ENCODE peak calls at places on chromosome 7, in eight cellular contexts. One of them, this sample, is unnamed.
A peak's percentile ranks its signal among the peaks of the same experiment; 100 is the strongest.

GRCh38 chr7:46076527-46076926 is 155.5 kb upstream of the IGFBP3 start:
- DNase-seq in epithelial cell of esophagus: no peak
- DNase-seq in body of pancreas: no peak
- DNase-seq in RWPE1: no peak
- DNase-seq in dorsolateral prefrontal cortex: no peak
- DNase-seq in esophagus muscularis mucosa: no peak
- DNase-seq in heart left ventricle: no peak
- DNase-seq in neural crest cell: no peak
- DNase-seq in this sample: no peak

GRCh38 chr7:47361746-47362215 is 220.1 kb downstream of the TNS3 start:
- DNase-seq in dorsolateral prefrontal cortex: no peak
- DNase-seq in epithelial cell of esophagus: peak; percentile 97
- DNase-seq in RWPE1: peak; percentile 92
- DNase-seq in heart left ventricle: peak; percentile 73
- DNase-seq in body of pancreas: no peak
- DNase-seq in neural crest cell: no peak
- DNase-seq in esophagus muscularis mucosa: no peak
- DNase-seq in this sample: peak; percentile 17

GRCh38 chr7:156025675-156026074 is 213.4 kb upstream of the SHH start:
- DNase-seq in epithelial cell of esophagus: no peak
- DNase-seq in heart left ventricle: no peak
- DNase-seq in RWPE1: no peak
- DNase-seq in dorsolateral prefrontal cortex: no peak
- DNase-seq in body of pancreas: no peak
- DNase-seq in esophagus muscularis mucosa: peak; percentile 60
- DNase-seq in neural crest cell: no peak
- DNase-seq in this sample: peak; percentile 21

GRCh38 chr7:120163449-120163848 is 109.5 kb upstream of the KCND2 start:
- DNase-seq in body of pancreas: no peak
- DNase-seq in neural crest cell: no peak
- DNase-seq in esophagus muscularis mucosa: no peak
- DNase-seq in RWPE1: no peak
- DNase-seq in dorsolateral prefrontal cortex: no peak
- DNase-seq in heart left ventricle: no peak
- DNase-seq in epithelial cell of esophagus: no peak
- DNase-seq in this sample: no peak

GRCh38 chr7:157411580-157411979 is 74.8 kb downstream of the DNAJB6 start:
- DNase-seq in epithelial cell of esophagus: peak; percentile 9
- DNase-seq in RWPE1: peak; percentile 31
- DNase-seq in heart left ventricle: no peak
- DNase-seq in esophagus muscularis mucosa: no peak
- DNase-seq in neural crest cell: no peak
- DNase-seq in body of pancreas: no peak
- DNase-seq in dorsolateral prefrontal cortex: no peak
- DNase-seq in this sample: no peak

GRCh38 chr7:76343294-76343930 is 15.4 kb downstream of the YWHAG start:
- DNase-seq in neural crest cell: no peak
- DNase-seq in esophagus muscularis mucosa: no peak
- DNase-seq in body of pancreas: no peak
- DNase-seq in RWPE1: no peak
- DNase-seq in epithelial cell of esophagus: peak; percentile 74
- DNase-seq in heart left ventricle: no peak
- DNase-seq in dorsolateral prefrontal cortex: no peak
- DNase-seq in this sample: no peak

GRCh38 chr7:135745702-135746312 is 2.8 kb downstream of the FAM180A start:
- DNase-seq in dorsolateral prefrontal cortex: no peak
- DNase-seq in heart left ventricle: peak; percentile 75
- DNase-seq in body of pancreas: peak; percentile 41
- DNase-seq in epithelial cell of esophagus: peak; percentile 96
- DNase-seq in RWPE1: peak; percentile 83
- DNase-seq in neural crest cell: no peak
- DNase-seq in esophagus muscularis mucosa: no peak
- DNase-seq in this sample: no peak

GRCh38 chr7:77831953-77832352 is 33.4 kb downstream of the PHTF2 start:
- DNase-seq in dorsolateral prefrontal cortex: no peak
- DNase-seq in body of pancreas: no peak
- DNase-seq in epithelial cell of esophagus: no peak
- DNase-seq in heart left ventricle: no peak
- DNase-seq in esophagus muscularis mucosa: no peak
- DNase-seq in neural crest cell: no peak
- DNase-seq in RWPE1: no peak
- DNase-seq in this sample: no peak

GRCh38 chr7:75762350-75762917 is 9.6 kb downstream of the CCL26 start:
- DNase-seq in esophagus muscularis mucosa: no peak
- DNase-seq in body of pancreas: no peak
- DNase-seq in epithelial cell of esophagus: peak; percentile 63
- DNase-seq in RWPE1: peak; percentile 86
- DNase-seq in neural crest cell: no peak
- DNase-seq in heart left ventricle: no peak
- DNase-seq in dorsolateral prefrontal cortex: no peak
- DNase-seq in this sample: no peak

GRCh38 chr7:1325646-1326510 is 93.2 kb downstream of the UNCX start:
- DNase-seq in dorsolateral prefrontal cortex: no peak
- DNase-seq in body of pancreas: no peak
- DNase-seq in heart left ventricle: no peak
- DNase-seq in epithelial cell of esophagus: no peak
- DNase-seq in esophagus muscularis mucosa: no peak
- DNase-seq in neural crest cell: no peak
- DNase-seq in RWPE1: no peak
- DNase-seq in this sample: no peak

DNA sequence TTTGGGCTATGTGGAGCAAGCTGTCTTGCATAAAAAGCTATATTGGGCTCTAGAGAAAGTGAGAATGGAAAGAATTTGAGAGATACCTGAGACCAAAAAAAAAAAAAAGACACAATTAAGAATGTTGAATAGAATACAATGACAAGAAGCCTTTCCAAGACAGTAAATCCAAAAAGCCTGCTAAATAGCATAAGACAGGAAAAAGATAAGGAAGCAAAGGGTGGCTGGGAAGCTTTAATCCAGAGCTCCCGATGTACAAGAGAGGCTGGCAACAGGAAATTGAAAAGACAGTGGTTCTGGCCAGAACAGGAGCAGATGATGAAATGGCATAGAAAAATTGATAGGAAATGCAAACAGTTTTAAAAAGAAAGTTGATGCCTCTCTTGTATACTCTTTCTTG is 174.9 kb downstream of the CACNA2D1 start:
- DNase-seq in esophagus muscularis mucosa: no peak
- DNase-seq in epithelial cell of esophagus: no peak
- DNase-seq in body of pancreas: no peak
- DNase-seq in neural crest cell: no peak
- DNase-seq in dorsolateral prefrontal cortex: no peak
- DNase-seq in heart left ventricle: no peak
- DNase-seq in RWPE1: no peak
- DNase-seq in this sample: no peak
- TF ChIP-seq CTCF in esophagus muscularis mucosa: no peak
- TF ChIP-seq CTCF in epithelial cell of esophagus: no peak
- TF ChIP-seq CTCF in body of pancreas: no peak
- TF ChIP-seq CTCF in neural crest cell: no peak
- TF ChIP-seq CTCF in dorsolateral prefrontal cortex: no peak
- TF ChIP-seq CTCF in heart left ventricle: no peak
- TF ChIP-seq CTCF in RWPE1: no peak
- TF ChIP-seq CTCF in this sample: no peak

GRCh38 chr7:17651926-17652385 is 288.3 kb downstream of the SNX13 start:
- DNase-seq in heart left ventricle: no peak
- DNase-seq in epithelial cell of esophagus: peak; percentile 55
- DNase-seq in RWPE1: no peak
- DNase-seq in neural crest cell: no peak
- DNase-seq in body of pancreas: no peak
- DNase-seq in dorsolateral prefrontal cortex: no peak
- DNase-seq in esophagus muscularis mucosa: no peak
- DNase-seq in this sample: no peak
- TF ChIP-seq CTCF in heart left ventricle: peak; percentile 37
- TF ChIP-seq CTCF in epithelial cell of esophagus: peak; percentile 24
- TF ChIP-seq CTCF in RWPE1: peak; percentile 68
- TF ChIP-seq CTCF in neural crest cell: no peak
- TF ChIP-seq CTCF in body of pancreas: no peak
- TF ChIP-seq CTCF in dorsolateral prefrontal cortex: no peak
- TF ChIP-seq CTCF in esophagus muscularis mucosa: peak; percentile 40
- TF ChIP-seq CTCF in this sample: no peak

GRCh38 chr7:92178928-92179373 is at the start of gene LRRD1:
- DNase-seq in body of pancreas: peak; percentile 97
- DNase-seq in esophagus muscularis mucosa: peak; percentile 94
- DNase-seq in heart left ventricle: peak; percentile 88
- DNase-seq in dorsolateral prefrontal cortex: peak; percentile 86
- DNase-seq in epithelial cell of esophagus: peak; percentile 90
- DNase-seq in RWPE1: peak; percentile 81
- DNase-seq in neural crest cell: peak; percentile 85
- DNase-seq in this sample: peak; percentile 94
- TF ChIP-seq CTCF in body of pancreas: peak; percentile 99
- TF ChIP-seq CTCF in esophagus muscularis mucosa: no peak
- TF ChIP-seq CTCF in heart left ventricle: peak; percentile 96
- TF ChIP-seq CTCF in dorsolateral prefrontal cortex: peak; percentile 98
- TF ChIP-seq CTCF in epithelial cell of esophagus: peak; percentile 75
- TF ChIP-seq CTCF in RWPE1: peak; percentile 99
- TF ChIP-seq CTCF in neural crest cell: peak; percentile 96
- TF ChIP-seq CTCF in this sample: peak; percentile 99

DNA sequence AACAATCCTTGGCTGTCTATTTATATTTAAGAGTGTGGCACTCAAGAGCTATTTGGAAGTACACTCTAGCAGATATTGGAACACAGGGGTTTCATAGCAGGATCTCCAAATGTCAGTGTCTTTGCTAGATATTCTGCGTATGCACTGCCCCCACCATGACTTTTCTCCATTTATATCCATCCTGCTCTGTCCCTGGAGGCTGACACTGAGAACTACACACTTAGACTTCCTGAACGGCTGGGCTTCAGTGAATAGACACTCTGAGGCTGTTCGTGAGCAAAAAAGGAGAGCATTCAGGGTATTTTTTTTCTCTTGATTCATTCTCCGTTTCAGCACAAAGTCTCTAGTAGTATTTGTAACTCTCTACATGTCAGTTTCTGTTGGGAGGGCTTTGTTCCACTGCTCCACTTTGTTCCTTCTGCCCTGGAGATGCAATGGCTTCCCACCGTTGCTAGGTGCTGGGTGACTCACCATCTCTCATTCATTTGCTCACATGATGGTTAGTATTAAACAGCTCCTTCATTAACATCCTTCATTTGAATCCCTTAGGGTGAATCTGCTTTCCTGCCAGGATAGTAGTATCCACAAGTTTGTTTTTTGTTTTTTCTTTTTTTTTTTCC is 155.9 kb upstream of the SLC13A1 start:
- DNase-seq in neural crest cell: peak; percentile 22
- DNase-seq in body of pancreas: no peak
- DNase-seq in dorsolateral prefrontal cortex: peak; percentile 33
- DNase-seq in epithelial cell of esophagus: peak; percentile 45
- DNase-seq in RWPE1: no peak
- DNase-seq in esophagus muscularis mucosa: no peak
- DNase-seq in heart left ventricle: no peak
- DNase-seq in this sample: no peak
- TF ChIP-seq CTCF in neural crest cell: peak; percentile 49
- TF ChIP-seq CTCF in body of pancreas: no peak
- TF ChIP-seq CTCF in dorsolateral prefrontal cortex: no peak
- TF ChIP-seq CTCF in epithelial cell of esophagus: no peak
- TF ChIP-seq CTCF in RWPE1: no peak
- TF ChIP-seq CTCF in esophagus muscularis mucosa: no peak
- TF ChIP-seq CTCF in heart left ventricle: no peak
- TF ChIP-seq CTCF in this sample: no peak

DNA sequence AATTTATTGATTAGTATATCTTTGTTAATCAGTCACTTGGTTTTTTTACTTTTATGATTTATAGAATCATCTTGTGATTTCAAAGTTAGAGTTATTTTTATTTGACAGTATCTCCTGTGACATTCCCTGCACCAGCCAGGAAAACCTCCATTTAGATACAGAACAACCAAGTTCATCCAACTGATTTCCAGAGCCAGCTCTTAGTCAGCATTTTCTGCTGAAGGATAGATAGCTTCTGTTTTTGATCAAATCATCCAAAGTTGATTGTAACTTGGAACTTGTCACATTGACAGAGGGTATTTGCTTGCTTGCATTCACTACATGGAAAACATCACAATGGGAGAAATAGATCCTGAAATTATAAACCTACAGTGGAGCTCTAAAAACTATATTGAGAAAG is 122.6 kb downstream of the PON1 start:
- DNase-seq in RWPE1: no peak
- DNase-seq in dorsolateral prefrontal cortex: no peak
- DNase-seq in neural crest cell: no peak
- DNase-seq in body of pancreas: no peak
- DNase-seq in esophagus muscularis mucosa: no peak
- DNase-seq in heart left ventricle: no peak
- DNase-seq in epithelial cell of esophagus: no peak
- DNase-seq in this sample: no peak
- TF ChIP-seq CTCF in RWPE1: no peak
- TF ChIP-seq CTCF in dorsolateral prefrontal cortex: no peak
- TF ChIP-seq CTCF in neural crest cell: no peak
- TF ChIP-seq CTCF in body of pancreas: no peak
- TF ChIP-seq CTCF in esophagus muscularis mucosa: no peak
- TF ChIP-seq CTCF in heart left ventricle: no peak
- TF ChIP-seq CTCF in epithelial cell of esophagus: no peak
- TF ChIP-seq CTCF in this sample: no peak

DNA sequence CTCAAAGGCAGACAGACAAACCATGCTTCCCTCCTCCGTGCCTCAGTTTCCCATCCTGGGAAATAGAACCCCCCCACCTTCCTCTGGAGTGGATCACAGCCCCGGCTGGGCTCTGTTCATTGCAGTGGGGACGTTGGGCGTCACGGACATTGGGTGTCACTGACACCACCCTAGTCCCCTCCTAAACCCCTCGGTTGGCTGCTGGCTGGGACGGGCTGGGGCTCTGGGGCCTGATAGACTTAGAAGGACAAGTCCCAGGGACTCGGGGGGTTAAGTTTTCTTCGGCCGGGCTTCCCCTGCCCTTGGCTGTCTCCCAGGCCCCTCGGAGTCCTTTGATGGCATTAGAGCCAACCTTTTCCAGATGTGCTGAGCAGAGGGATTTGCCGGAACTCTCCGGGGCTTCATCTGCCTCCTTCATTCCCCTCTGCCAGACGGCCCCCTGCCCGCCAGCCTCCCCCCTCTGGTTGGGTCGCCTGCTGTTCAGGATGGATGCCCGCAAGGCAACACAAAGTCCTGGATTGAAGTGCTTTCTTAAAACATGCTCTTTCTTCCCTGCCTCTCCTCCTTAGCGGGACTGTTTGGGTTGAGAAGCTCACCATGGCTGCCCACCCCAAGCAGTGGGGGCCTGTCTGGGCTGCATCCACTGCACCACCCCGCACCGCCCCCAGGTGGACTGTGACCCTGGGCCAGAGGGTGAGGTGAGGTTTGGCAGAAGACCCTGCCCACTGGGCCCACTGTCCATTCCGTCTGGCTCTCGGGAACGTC is 73.0 kb downstream of the COL26A1 start:
- DNase-seq in RWPE1: no peak
- DNase-seq in esophagus muscularis mucosa: no peak
- DNase-seq in epithelial cell of esophagus: no peak
- DNase-seq in neural crest cell: no peak
- DNase-seq in heart left ventricle: no peak
- DNase-seq in dorsolateral prefrontal cortex: no peak
- DNase-seq in body of pancreas: no peak
- DNase-seq in this sample: no peak
- TF ChIP-seq CTCF in RWPE1: no peak
- TF ChIP-seq CTCF in esophagus muscularis mucosa: no peak
- TF ChIP-seq CTCF in epithelial cell of esophagus: no peak
- TF ChIP-seq CTCF in neural crest cell: no peak
- TF ChIP-seq CTCF in heart left ventricle: no peak
- TF ChIP-seq CTCF in dorsolateral prefrontal cortex: no peak
- TF ChIP-seq CTCF in body of pancreas: no peak
- TF ChIP-seq CTCF in this sample: no peak

DNA sequence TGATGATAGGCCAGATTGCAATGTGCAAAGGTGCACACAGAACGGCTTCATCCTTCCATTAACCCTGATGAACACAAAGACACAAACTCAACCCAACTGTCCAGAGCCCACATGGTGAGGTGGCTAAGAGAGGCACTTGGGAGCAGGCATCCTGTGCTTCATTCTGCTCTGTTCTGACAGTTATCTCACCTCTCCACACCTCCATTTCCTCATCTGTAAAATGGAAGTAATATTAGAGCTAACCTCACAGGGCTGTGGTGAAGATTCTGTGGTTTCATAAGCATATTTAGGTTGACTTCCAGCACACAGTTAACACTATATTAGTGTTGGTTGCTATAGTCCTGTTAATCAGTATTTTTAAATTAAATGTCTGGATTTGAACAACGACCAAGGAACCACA is 126.3 kb downstream of the TAX1BP1 start:
- DNase-seq in esophagus muscularis mucosa: no peak
- DNase-seq in body of pancreas: no peak
- DNase-seq in epithelial cell of esophagus: no peak
- DNase-seq in dorsolateral prefrontal cortex: no peak
- DNase-seq in neural crest cell: no peak
- DNase-seq in heart left ventricle: no peak
- DNase-seq in RWPE1: no peak
- DNase-seq in this sample: no peak
- TF ChIP-seq CTCF in esophagus muscularis mucosa: no peak
- TF ChIP-seq CTCF in body of pancreas: no peak
- TF ChIP-seq CTCF in epithelial cell of esophagus: no peak
- TF ChIP-seq CTCF in dorsolateral prefrontal cortex: no peak
- TF ChIP-seq CTCF in neural crest cell: no peak
- TF ChIP-seq CTCF in heart left ventricle: no peak
- TF ChIP-seq CTCF in RWPE1: no peak
- TF ChIP-seq CTCF in this sample: no peak

This sample was measured in stomach.